ENCODE peak calls at places on chromosomes 13 and 19, in six cellular contexts. A is Peyer's patch, B is fibroblast of the aortic adventitia, U is IMR-90, M is mesothelial cell of epicardium, F is AG09319. N is an unnamed sample.

GRCh38 chr13:31008400-31009115 is 76.1 kb downstream of the TEX26 start:
- DNase-seq in A (no peak), B (no peak), U (peak), M (no peak), F (no peak), N (no peak)

GRCh38 chr19:16143399-16144215 is at the start of gene HSH2D:
- DNase-seq in A (peak), B (no peak), U (no peak), M (no peak), F (no peak), N (no peak)

GRCh38 chr19:18915639-18916038 is 3.5 kb downstream of the COPE start:
- DNase-seq in A (peak), B (peak), U (peak), M (no peak), F (no peak), N (no peak)

GRCh38 chr13:42412812-42413795 is 141.2 kb downstream of the AKAP11 start:
- DNase-seq in A (no peak), B (peak), U (no peak), M (no peak), F (no peak), N (no peak)

GRCh38 chr13:57787058-57787791 is 155.7 kb downstream of the PCDH17 start:
- DNase-seq in A (no peak), B (no peak), U (no peak), M (no peak), F (no peak), N (no peak)

GRCh38 chr13:42239644-42240043 is 32.3 kb upstream of the AKAP11 start:
- DNase-seq in A (no peak), B (no peak), U (peak), M (no peak), F (no peak), N (no peak)

GRCh38 chr13:32426191-32426980 is 1.5 kb downstream of the N4BP2L1 start:
- DNase-seq in A (peak), B (peak), U (no peak), M (no peak), F (no peak), N (no peak)

GRCh38 chr13:85586422-85586831 is 212.8 kb downstream of the SLITRK6 start:
- DNase-seq in A (no peak), B (peak), U (peak), M (no peak), F (no peak), N (no peak)

GRCh38 chr19:1213391-1214286 is 8.1 kb downstream of the STK11 start:
- DNase-seq in A (peak), B (no peak), U (peak), M (no peak), F (no peak), N (no peak)

GRCh38 chr19:5308471-5309437 is 31.9 kb downstream of the PTPRS start:
- DNase-seq in A (peak), B (peak), U (peak), M (no peak), F (peak), N (peak)

GRCh38 chr13:72537400-72537780 is 190.0 kb downstream of the MZT1 start:
- DNase-seq in A (no peak), B (no peak), U (no peak), M (no peak), F (no peak), N (no peak)

GRCh38 chr19:45254044-45254531 is 3.0 kb downstream of the MARK4 start:
- DNase-seq in A (no peak), B (no peak), U (no peak), M (no peak), F (no peak), N (no peak)

GRCh38 chr13:29526741-29527140 is 68.7 kb downstream of the SLC7A1 start:
- DNase-seq in A (no peak), B (no peak), U (no peak), M (no peak), F (no peak), N (no peak)

GRCh38 chr13:98080280-98080679 is 62.6 kb upstream of the FARP1 start:
- DNase-seq in A (no peak), B (no peak), U (no peak), M (no peak), F (no peak), N (no peak)

GRCh38 chr19:18593367-18594095 is 4.9 kb downstream of the REX1BD start:
- DNase-seq in A (no peak), B (no peak), U (no peak), M (no peak), F (no peak), N (no peak)

GRCh38 chr19:19866599-19867248 is 1.0 kb downstream of the ZNF253 start:
- DNase-seq in A (peak), B (no peak), U (no peak), M (no peak), F (no peak), N (no peak)

GRCh38 chr13:33251131-33251629 is 34.4 kb downstream of the STARD13 start:
- DNase-seq in A (no peak), B (peak), U (peak), M (no peak), F (peak), N (no peak)

GRCh38 chr13:22893149-22893548 is 287.6 kb upstream of the SGCG start:
- DNase-seq in A (no peak), B (no peak), U (no peak), M (no peak), F (no peak), N (no peak)

GRCh38 chr13:64074989-64075474 is 2659.4 kb upstream of the PCDH20 start:
- DNase-seq in A (no peak), B (no peak), U (no peak), M (no peak), F (no peak), N (no peak)

GRCh38 chr13:92769064-92769463 is 457.5 kb upstream of the GPC6 start:
- DNase-seq in A (no peak), B (peak), U (peak), M (no peak), F (no peak), N (no peak)

GRCh38 chr19:16095071-16095571 is 16.6 kb upstream of the RAB8A start:
- DNase-seq in A (no peak), B (no peak), U (no peak), M (no peak), F (no peak), N (no peak)

GRCh38 chr19:28425431-28425931 is 787.5 kb downstream of the UQCRFS1 start:
- DNase-seq in A (no peak), B (peak), U (no peak), M (no peak), F (no peak), N (no peak)

GRCh38 chr19:18869781-18870530 is 26.0 kb downstream of the CERS1 start:
- DNase-seq in A (peak), B (no peak), U (no peak), M (no peak), F (no peak), N (no peak)

GRCh38 chr19:1911098-1911497 is 5.9 kb downstream of the ADAT3 start:
- DNase-seq in A (no peak), B (no peak), U (no peak), M (no peak), F (no peak), N (no peak)

GRCh38 chr19:47598407-47599349 is 10.3 kb upstream of the BICRA start:
- DNase-seq in A (peak), B (peak), U (peak), M (no peak), F (peak), N (no peak)

GRCh38 chr19:50558449-50558848 is 9.8 kb downstream of the LRRC4B start:
- DNase-seq in A (no peak), B (no peak), U (no peak), M (no peak), F (no peak), N (no peak)

GRCh38 chr19:42129399-42130253 is 2.6 kb downstream of the POU2F2 start:
- DNase-seq in A (peak), B (peak), U (peak), M (no peak), F (no peak), N (no peak)

GRCh38 chr19:47725759-47726401 is 12.7 kb downstream of the EHD2 start:
- DNase-seq in A (no peak), B (no peak), U (no peak), M (no peak), F (no peak), N (no peak)

GRCh38 chr19:16896913-16897571 is 8.2 kb downstream of the F2RL3 start:
- DNase-seq in A (peak), B (peak), U (peak), M (peak), F (peak), N (peak)

GRCh38 chr19:38383743-38384142 is 4.1 kb downstream of the GGN start:
- DNase-seq in A (no peak), B (no peak), U (no peak), M (no peak), F (no peak), N (no peak)

GRCh38 chr19:42122691-42123607 is 9.3 kb downstream of the POU2F2 start:
- DNase-seq in A (no peak), B (no peak), U (no peak), M (no peak), F (no peak), N (no peak)

GRCh38 chr19:54469496-54469934 is 3.6 kb downstream of the CDC42EP5 start:
- DNase-seq in A (peak), B (no peak), U (no peak), M (no peak), F (no peak), N (no peak)

GRCh38 chr19:10871711-10872550 is 578 bp downstream of the CARM1 start:
- DNase-seq in A (peak), B (no peak), U (no peak), M (peak), F (no peak), N (no peak)

GRCh38 chr19:13086341-13086740 is 16.3 kb downstream of the LYL1 start:
- DNase-seq in A (no peak), B (no peak), U (no peak), M (no peak), F (no peak), N (no peak)

GRCh38 chr19:54955356-54955755 is 8.0 kb upstream of the NLRP7 start:
- DNase-seq in A (no peak), B (no peak), U (no peak), M (no peak), F (no peak), N (no peak)

GRCh38 chr19:40365613-40366401 is 17.3 kb downstream of the PLD3 start:
- DNase-seq in A (peak), B (peak), U (peak), M (peak), F (peak), N (peak)

GRCh38 chr13:95438297-95438696 is 114.2 kb upstream of the CLDN10 start:
- DNase-seq in A (no peak), B (peak), U (no peak), M (no peak), F (no peak), N (no peak)

DNA sequence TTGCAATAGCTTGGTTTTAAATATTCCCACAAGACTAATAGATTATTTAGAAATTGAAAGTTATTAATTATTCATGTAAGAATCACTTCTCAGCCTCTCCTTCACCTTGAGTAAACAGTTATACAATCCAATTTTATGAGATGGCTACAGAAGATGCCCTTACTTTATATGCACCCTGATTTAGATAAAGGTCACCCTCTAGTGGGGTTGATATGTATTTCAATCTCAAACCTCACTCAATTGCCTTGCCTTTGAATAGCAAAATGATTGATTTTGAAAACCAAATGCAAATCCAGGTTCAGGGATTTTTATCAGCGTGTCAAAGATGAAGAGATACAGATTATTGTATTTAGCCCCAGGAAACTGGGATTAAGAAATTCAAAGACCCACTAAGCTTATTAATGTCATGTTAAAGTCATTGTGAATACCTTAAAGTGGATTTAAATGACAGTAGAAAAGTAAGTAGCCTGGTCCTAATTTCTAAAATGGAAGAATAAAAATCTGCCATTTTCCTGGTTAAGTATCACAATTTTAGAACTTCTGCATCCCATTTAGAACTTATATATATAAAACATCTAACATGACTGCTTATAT is 305.1 kb downstream of the ITGBL1 start:
- DNase-seq in A (no peak), B (peak), U (peak), M (no peak), F (peak), N (no peak)
- TF ChIP-seq CTCF in A (peak), B (peak), U (peak), M (peak), F (peak), N (no peak)

GRCh38 chr19:35476149-35476548 is 14.1 kb downstream of the KRTDAP start:
- DNase-seq in A (no peak), B (no peak), U (no peak), M (no peak), F (no peak), N (no peak)
- TF ChIP-seq CTCF in A (no peak), B (no peak), U (no peak), M (peak), F (no peak), N (no peak)

GRCh38 chr19:7326105-7326877 is 22.4 kb upstream of the ARHGEF18 start:
- DNase-seq in A (peak), B (peak), U (no peak), M (no peak), F (no peak), N (no peak)
- TF ChIP-seq CTCF in A (peak), B (peak), U (no peak), M (peak), F (peak), N (no peak)

GRCh38 chr19:49224856-49225255 is 67.3 kb downstream of the TRPM4 start:
- DNase-seq in A (peak), B (peak), U (peak), M (no peak), F (no peak), N (no peak)

GRCh38 chr19:49231389-49231788 is 73.8 kb downstream of the TRPM4 start:
- DNase-seq in A (no peak), B (no peak), U (no peak), M (no peak), F (no peak), N (no peak)

GRCh38 chr19:49233163-49233562 is 75.6 kb downstream of the TRPM4 start:
- DNase-seq in A (no peak), B (no peak), U (no peak), M (no peak), F (no peak), N (no peak)

GRCh38 chr19:49231804-49232203 is 74.2 kb downstream of the TRPM4 start:
- DNase-seq in A (no peak), B (no peak), U (no peak), M (no peak), F (no peak), N (no peak)

GRCh38 chr19:49229416-49229815 is 71.8 kb downstream of the TRPM4 start:
- DNase-seq in A (no peak), B (no peak), U (no peak), M (no peak), F (no peak), N (no peak)
- TF ChIP-seq CTCF in A (no peak), B (no peak), U (no peak), M (no peak), F (no peak), N (no peak)

GRCh38 chr13:21243045-21243842 is 66.8 kb downstream of the MRPL57 start:
- DNase-seq in A (no peak), B (no peak), U (no peak), M (no peak), F (no peak), N (no peak)

GRCh38 chr13:21243843-21244184 is 67.4 kb downstream of the MRPL57 start:
- DNase-seq in A (no peak), B (no peak), U (no peak), M (no peak), F (no peak), N (no peak)

GRCh38 chr13:21240586-21240985 is 64.1 kb downstream of the MRPL57 start:
- DNase-seq in A (no peak), B (peak), U (peak), M (no peak), F (peak), N (no peak)

GRCh38 chr13:21238267-21238666 is 61.8 kb downstream of the MRPL57 start:
- DNase-seq in A (no peak), B (no peak), U (no peak), M (no peak), F (no peak), N (no peak)

DNA sequence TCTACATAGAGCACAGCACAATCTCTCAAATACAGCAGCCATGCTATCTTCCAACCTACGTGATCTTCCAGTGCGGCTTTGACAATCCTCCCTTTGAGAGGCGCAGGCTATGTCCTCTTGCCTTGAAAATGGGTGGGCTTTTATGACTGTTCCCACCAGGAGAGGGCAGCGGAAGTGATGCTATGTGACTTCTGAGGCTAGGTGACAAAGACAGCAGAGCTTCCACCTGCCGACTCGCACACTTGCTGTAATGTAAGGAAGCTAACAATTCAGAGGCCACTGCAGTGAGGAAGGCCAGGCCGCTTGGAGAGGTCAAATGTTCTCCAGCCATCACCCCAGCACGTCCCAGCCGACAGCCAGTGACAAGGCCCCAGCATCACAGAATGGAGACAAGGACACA is 65.8 kb downstream of the MRPL57 start:
- DNase-seq in A (no peak), B (no peak), U (no peak), M (no peak), F (no peak), N (no peak)
- TF ChIP-seq CTCF in A (no peak), B (no peak), U (no peak), M (no peak), F (no peak), N (no peak)

GRCh38 chr13:37068962-37069361 is 9.5 kb upstream of the SUPT20H start:
- DNase-seq in A (no peak), B (peak), U (peak), M (no peak), F (no peak), N (no peak)
- TF ChIP-seq CTCF in A (peak), B (peak), U (peak), M (peak), F (peak), N (no peak)

GRCh38 chr13:114334305-114335053 is 20.2 kb downstream of the CHAMP1 start:
- DNase-seq in A (no peak), B (no peak), U (no peak), M (no peak), F (no peak), N (no peak)
- TF ChIP-seq CTCF in A (no peak), B (no peak), U (no peak), M (no peak), F (no peak), N (no peak)

DNA sequence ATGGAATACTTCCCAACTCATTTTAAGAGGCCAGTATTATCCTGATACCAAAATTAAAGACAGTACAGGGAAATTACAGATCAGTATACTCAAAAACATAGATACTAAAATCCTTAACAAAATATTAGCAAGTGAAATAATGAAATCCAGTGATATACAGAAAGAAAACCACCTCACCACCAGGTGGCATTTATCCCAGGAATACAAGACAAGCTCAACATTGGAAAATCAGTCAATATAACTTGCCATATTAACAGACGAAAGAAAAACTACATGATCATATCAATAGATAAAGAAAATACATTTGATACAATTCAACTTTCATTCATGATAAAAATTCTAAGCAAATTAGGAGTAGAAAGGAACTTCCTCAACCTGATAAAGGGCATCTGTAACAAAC is 6.7 kb upstream of the GNA15 start:
- DNase-seq in A (no peak), B (peak), U (peak), M (no peak), F (peak), N (no peak)
- TF ChIP-seq CTCF in A (peak), B (peak), U (peak), M (peak), F (peak), N (no peak)

DNA sequence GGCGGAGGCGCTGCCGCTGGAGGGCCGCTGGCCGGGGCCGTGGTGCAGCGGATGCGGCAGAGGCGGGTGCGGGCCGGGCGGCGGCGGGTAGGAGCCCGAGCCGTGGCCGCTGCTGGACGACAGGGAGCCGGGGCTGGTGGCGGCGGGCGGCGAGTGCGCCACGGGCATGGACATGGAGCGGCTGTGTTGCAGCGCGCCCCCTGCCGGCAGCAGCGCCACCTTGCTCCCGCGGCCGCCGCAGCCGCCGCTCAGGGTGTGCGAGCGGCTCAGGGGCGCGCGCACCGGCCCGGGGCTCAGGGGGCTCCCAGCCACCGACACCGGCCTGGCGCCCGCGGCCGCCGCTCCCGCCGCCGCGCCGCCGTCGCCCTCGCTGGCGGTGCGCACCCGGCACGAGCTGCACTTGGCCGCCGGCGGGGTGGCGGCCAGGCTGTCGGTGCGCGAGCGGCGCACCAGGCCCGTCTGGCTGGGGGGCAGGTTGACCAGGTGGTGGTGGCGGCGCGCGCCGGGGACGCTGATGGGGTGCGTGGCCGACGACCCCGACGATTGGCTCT is 1.7 kb downstream of the IRS2 start:
- DNase-seq in A (peak), B (peak), U (peak), M (peak), F (peak), N (peak)
- TF ChIP-seq CTCF in A (peak), B (peak), U (peak), M (peak), F (peak), N (peak)

N was measured in omental fat pad.